ENCODE peak calls at places on chromosome 13, in four cellular contexts. A is CD4-positive, alpha-beta memory T cell; W is thyroid gland; G is substantia nigra. N is an unnamed sample.

GRCh38 chr13:74128171-74128767 is 5.9 kb downstream of the KLF12 start:
- DNase-seq in A (no peak), W (no peak), G (no peak), N (peak; percentile 48)

GRCh38 chr13:111203742-111204386 is 88.8 kb downstream of the ARHGEF7 start:
- DNase-seq in A (no peak), W (no peak), G (no peak), N (no peak)

GRCh38 chr13:48891586-48891985 is 84.1 kb upstream of the FNDC3A start:
- DNase-seq in A (no peak), W (no peak), G (no peak), N (no peak)

GRCh38 chr13:89923731-89924130 is 1423.8 kb upstream of the MIR17HG start:
- DNase-seq in A (no peak), W (no peak), G (no peak), N (no peak)

GRCh38 chr13:24943136-24943535 is 152.8 kb upstream of the PABPC3 start:
- DNase-seq in A (no peak), W (peak; percentile 73), G (no peak), N (no peak)

GRCh38 chr13:77874406-77874805 is 44.2 kb downstream of the EDNRB start:
- DNase-seq in A (no peak), W (no peak), G (no peak), N (no peak)

GRCh38 chr13:99870541-99870940 is 101.0 kb downstream of the ZIC5 start:
- DNase-seq in A (no peak), W (no peak), G (no peak), N (no peak)

GRCh38 chr13:110716235-110716505 is 2.7 kb downstream of the ING1 start:
- DNase-seq in A (peak; percentile 11), W (peak; percentile 72), G (no peak), N (peak; percentile 84)

GRCh38 chr13:48582086-48582485 is 49.2 kb upstream of the RCBTB2 start:
- DNase-seq in A (no peak), W (no peak), G (no peak), N (no peak)

GRCh38 chr13:110300090-110300815 is 6.7 kb downstream of the COL4A1 start:
- DNase-seq in A (no peak), W (no peak), G (no peak), N (no peak)

GRCh38 chr13:71811344-71811743 is 55.7 kb downstream of the DACH1 start:
- DNase-seq in A (no peak), W (no peak), G (no peak), N (no peak)

GRCh38 chr13:37640499-37640898 is 41.9 kb upstream of the POSTN start:
- DNase-seq in A (no peak), W (no peak), G (no peak), N (peak; percentile 52)

GRCh38 chr13:81986308-81986707 is 1645.4 kb upstream of the SPRY2 start:
- DNase-seq in A (no peak), W (no peak), G (no peak), N (no peak)

GRCh38 chr13:109235901-109236300 is 550.5 kb downstream of the IRS2 start:
- DNase-seq in A (no peak), W (no peak), G (no peak), N (no peak)

GRCh38 chr13:25971499-25972145 is 80.2 kb downstream of the SHISA2 start:
- DNase-seq in A (peak; percentile 39), W (no peak), G (no peak), N (no peak)

GRCh38 chr13:111187879-111188643 is 73.0 kb downstream of the ARHGEF7 start:
- DNase-seq in A (no peak), W (no peak), G (no peak), N (no peak)

GRCh38 chr13:26867451-26868067 is 107.0 kb upstream of the GPR12 start:
- DNase-seq in A (no peak), W (no peak), G (no peak), N (peak; percentile 48)

GRCh38 chr13:20609145-20609544 is 42.2 kb downstream of the IFT88 start:
- DNase-seq in A (no peak), W (no peak), G (no peak), N (peak; percentile 82)

GRCh38 chr13:33242984-33243617 is 42.5 kb downstream of the STARD13 start:
- DNase-seq in A (no peak), W (no peak), G (no peak), N (no peak)

GRCh38 chr13:20901668-20902437 is 693 bp downstream of the XPO4 start:
- DNase-seq in A (no peak), W (peak; percentile 48), G (no peak), N (peak; percentile 73)

GRCh38 chr13:93859666-93860065 is 619.8 kb downstream of the DCT start:
- DNase-seq in A (no peak), W (no peak), G (no peak), N (no peak)

GRCh38 chr13:30581582-30581981 is 36.1 kb upstream of the USPL1 start:
- DNase-seq in A (peak; percentile 11), W (no peak), G (no peak), N (peak; percentile 56)

GRCh38 chr13:111388851-111389500 is 68.5 kb downstream of the TEX29 start:
- DNase-seq in A (no peak), W (no peak), G (no peak), N (no peak)

GRCh38 chr13:100209857-100210580 is 121.1 kb downstream of the PCCA start:
- DNase-seq in A (no peak), W (no peak), G (no peak), N (peak; percentile 41)

GRCh38 chr13:42752731-42753130 is 28.7 kb upstream of the FAM216B start:
- DNase-seq in A (no peak), W (no peak), G (no peak), N (no peak)

GRCh38 chr13:34358811-34359513 is 541.0 kb downstream of the RFC3 start:
- DNase-seq in A (no peak), W (no peak), G (no peak), N (peak; percentile 63)
- H3K27ac ChIP-seq in A (no peak overlapping the region), W (no peak overlapping the region), G (no peak overlapping the region), N (peak overlapping the region; percentile 76)

DNA sequence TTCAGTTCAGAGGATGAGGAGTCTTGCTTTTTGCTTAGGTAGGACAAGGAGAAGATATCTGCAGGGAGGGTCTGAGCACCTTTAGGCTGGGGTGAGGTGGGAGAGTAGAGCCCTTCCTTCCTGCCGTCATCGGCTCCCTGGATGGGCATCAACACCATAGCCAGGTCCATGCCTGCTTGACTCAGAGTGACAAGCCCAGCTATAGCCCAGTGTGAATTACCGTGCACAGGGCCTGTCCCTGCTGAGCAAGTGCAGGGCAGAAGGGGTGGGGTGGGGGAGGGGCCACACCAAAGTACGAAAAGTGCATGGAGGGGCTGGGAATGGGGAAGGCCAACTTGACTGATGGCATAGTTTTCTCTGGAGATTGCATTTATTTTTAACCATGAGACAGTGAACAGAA is 30.3 kb upstream of the RNF113B start:
- DNase-seq in A (no peak), W (no peak), G (no peak), N (peak; percentile 65)
- H3K27ac ChIP-seq in A (no peak overlapping the region), W (no peak overlapping the region), G (no peak overlapping the region), N (peak overlapping the region; percentile 98)

GRCh38 chr13:44232729-44233128 is 140.9 kb upstream of the SERP2 start:
- DNase-seq in A (no peak), W (peak; percentile 15), G (no peak), N (no peak)

GRCh38 chr13:44234566-44234965 is 139.1 kb upstream of the SERP2 start:
- DNase-seq in A (no peak), W (no peak), G (no peak), N (no peak)

GRCh38 chr13:44238011-44238421 is 135.6 kb upstream of the SERP2 start:
- DNase-seq in A (no peak), W (no peak), G (no peak), N (no peak)

GRCh38 chr13:44237276-44237767 is 136.3 kb upstream of the SERP2 start:
- DNase-seq in A (no peak), W (peak; percentile 64), G (peak; percentile 70), N (peak; percentile 88)

DNA sequence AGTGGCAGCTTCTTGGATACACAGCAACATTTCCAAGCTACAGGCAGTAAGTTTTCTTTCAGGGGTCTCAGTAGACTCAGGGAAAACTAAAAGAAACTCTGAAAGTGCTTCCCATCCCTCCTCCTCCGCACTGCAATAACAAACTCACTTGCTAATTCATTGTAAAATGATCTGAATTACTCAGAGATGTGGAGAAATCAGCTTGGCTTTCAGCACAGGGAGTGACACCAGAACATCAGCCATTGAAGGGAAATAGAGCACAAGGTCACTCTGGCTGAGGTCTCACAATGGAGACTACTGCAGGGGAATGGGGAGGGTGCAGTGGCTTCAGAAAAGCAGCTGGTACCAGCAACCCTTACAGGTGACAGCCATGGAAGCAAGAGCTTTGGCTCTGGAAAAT is 137.3 kb upstream of the SERP2 start:
- DNase-seq in A (no peak), W (no peak), G (no peak), N (no peak)
- H3K27ac ChIP-seq in A (no peak overlapping the region), W (peak overlapping the region; percentile 93), G (peak overlapping the region; percentile 63), N (peak overlapping the region; percentile 80)

GRCh38 chr13:23201870-23202269 is 21.1 kb downstream of the SGCG start:
- DNase-seq in A (no peak), W (no peak), G (no peak), N (no peak)
- H3K27ac ChIP-seq in A (no peak overlapping the region), W (no peak overlapping the region), G (no peak overlapping the region), N (no peak overlapping the region)

GRCh38 chr13:113442985-113443362 is 10.3 kb downstream of the ADPRHL1 start:
- DNase-seq in A (no peak), W (no peak), G (no peak), N (no peak)

GRCh38 chr13:113441661-113442060 is 11.6 kb downstream of the ADPRHL1 start:
- DNase-seq in A (no peak), W (no peak), G (no peak), N (peak; percentile 4)

GRCh38 chr13:113442354-113442984 is 10.8 kb downstream of the ADPRHL1 start:
- DNase-seq in A (no peak), W (no peak), G (no peak), N (peak; percentile 42)

GRCh38 chr13:113445791-113446487 is 7.3 kb downstream of the ADPRHL1 start:
- DNase-seq in A (no peak), W (no peak), G (no peak), N (peak; percentile 26)

GRCh38 chr13:113443991-113444390 is 9.3 kb downstream of the ADPRHL1 start:
- DNase-seq in A (no peak), W (no peak), G (no peak), N (peak; percentile 45)
- H3K27ac ChIP-seq in A (no peak overlapping the region), W (no peak overlapping the region), G (no peak overlapping the region), N (no peak overlapping the region)

N was measured in osteoblast.